ENCODE peak calls at places on chromosomes 4 and X, in seven cellular contexts. One of them, this sample, is unnamed. For H3K36me3, the result is how much of the 10 kb centered on the place peaks cover.

GRCh38 chr4:120557372-120557771 is 365.2 kb downstream of the PRDM5 start:
- DNase-seq in ovary: no peak
- DNase-seq in GM06990: no peak
- DNase-seq in heart left ventricle: no peak
- DNase-seq in upper lobe of right lung: no peak
- DNase-seq in testis: no peak
- DNase-seq in H7: no peak
- DNase-seq in this sample: no peak

GRCh38 chrX:153499876-153500275 is 5.1 kb downstream of the BGN start:
- DNase-seq in heart left ventricle: no peak
- DNase-seq in testis: peak
- DNase-seq in GM06990: no peak
- DNase-seq in H7: no peak
- DNase-seq in upper lobe of right lung: no peak
- DNase-seq in ovary: no peak
- DNase-seq in this sample: no peak

GRCh38 chr4:47926667-47927258 is 12.4 kb upstream of the NFXL1 start:
- DNase-seq in upper lobe of right lung: peak
- DNase-seq in GM06990: peak
- DNase-seq in ovary: peak
- DNase-seq in H7: peak
- DNase-seq in testis: peak
- DNase-seq in heart left ventricle: peak
- DNase-seq in this sample: peak

GRCh38 chr4:13368262-13368661 is 115.9 kb downstream of the RAB28 start:
- DNase-seq in heart left ventricle: no peak
- DNase-seq in GM06990: no peak
- DNase-seq in H7: no peak
- DNase-seq in ovary: no peak
- DNase-seq in upper lobe of right lung: no peak
- DNase-seq in testis: no peak
- DNase-seq in this sample: no peak

GRCh38 chrX:28718450-28718849 is 131.2 kb downstream of the IL1RAPL1 start:
- DNase-seq in GM06990: no peak
- DNase-seq in ovary: no peak
- DNase-seq in heart left ventricle: no peak
- DNase-seq in testis: no peak
- DNase-seq in upper lobe of right lung: no peak
- DNase-seq in H7: no peak
- DNase-seq in this sample: no peak

GRCh38 chrX:53312946-53313745 is 31.8 kb upstream of the IQSEC2 start:
- DNase-seq in upper lobe of right lung: no peak
- DNase-seq in GM06990: no peak
- DNase-seq in testis: peak
- DNase-seq in ovary: peak
- DNase-seq in H7: peak
- DNase-seq in heart left ventricle: no peak
- DNase-seq in this sample: peak

GRCh38 chrX:13029341-13029740 is 15.1 kb downstream of the FAM9C start:
- DNase-seq in GM06990: no peak
- DNase-seq in testis: peak
- DNase-seq in ovary: peak
- DNase-seq in H7: no peak
- DNase-seq in heart left ventricle: peak
- DNase-seq in upper lobe of right lung: no peak
- DNase-seq in this sample: peak

GRCh38 chr4:83490876-83491450 is 6.1 kb upstream of the ABRAXAS1 start:
- DNase-seq in heart left ventricle: no peak
- DNase-seq in ovary: no peak
- DNase-seq in H7: peak
- DNase-seq in testis: no peak
- DNase-seq in GM06990: no peak
- DNase-seq in upper lobe of right lung: no peak
- DNase-seq in this sample: peak

GRCh38 chr4:48322063-48322462 is 19.3 kb upstream of the SLAIN2 start:
- DNase-seq in GM06990: no peak
- DNase-seq in upper lobe of right lung: no peak
- DNase-seq in heart left ventricle: no peak
- DNase-seq in testis: no peak
- DNase-seq in ovary: no peak
- DNase-seq in H7: no peak
- DNase-seq in this sample: no peak

GRCh38 chrX:28135378-28136047 is 154.3 kb upstream of the DCAF8L1 start:
- DNase-seq in testis: no peak
- DNase-seq in upper lobe of right lung: no peak
- DNase-seq in heart left ventricle: no peak
- DNase-seq in GM06990: no peak
- DNase-seq in ovary: no peak
- DNase-seq in H7: no peak
- DNase-seq in this sample: no peak

GRCh38 chr4:24496597-24496996 is 87.8 kb downstream of the DHX15 start:
- DNase-seq in heart left ventricle: no peak
- DNase-seq in upper lobe of right lung: no peak
- DNase-seq in H7: no peak
- DNase-seq in testis: no peak
- DNase-seq in ovary: no peak
- DNase-seq in GM06990: no peak
- DNase-seq in this sample: no peak

GRCh38 chrX:110415440-110416167 is 57.0 kb downstream of the RTL9 start:
- DNase-seq in heart left ventricle: no peak
- DNase-seq in upper lobe of right lung: no peak
- DNase-seq in ovary: no peak
- DNase-seq in H7: no peak
- DNase-seq in GM06990: no peak
- DNase-seq in testis: no peak
- DNase-seq in this sample: no peak

GRCh38 chr4:1500966-1501753 is 94.9 kb upstream of the NKX1-1 start:
- DNase-seq in ovary: no peak
- DNase-seq in H7: no peak
- DNase-seq in upper lobe of right lung: peak
- DNase-seq in testis: no peak
- DNase-seq in heart left ventricle: no peak
- DNase-seq in GM06990: no peak
- DNase-seq in this sample: no peak

GRCh38 chrX:137479394-137479793 is 86.5 kb upstream of the ZIC3 start:
- DNase-seq in ovary: no peak
- DNase-seq in GM06990: no peak
- DNase-seq in heart left ventricle: no peak
- DNase-seq in upper lobe of right lung: no peak
- DNase-seq in testis: no peak
- DNase-seq in H7: no peak
- DNase-seq in this sample: no peak

GRCh38 chrX:129791961-129792570 is 12.3 kb downstream of the SASH3 start:
- DNase-seq in GM06990: no peak
- DNase-seq in testis: no peak
- DNase-seq in ovary: no peak
- DNase-seq in heart left ventricle: no peak
- DNase-seq in upper lobe of right lung: no peak
- DNase-seq in H7: no peak
- DNase-seq in this sample: no peak
- H3K36me3 ChIP-seq in GM06990: half or more
- H3K36me3 ChIP-seq in testis: under half
- H3K36me3 ChIP-seq in ovary: under half
- H3K36me3 ChIP-seq in heart left ventricle: under half
- H3K36me3 ChIP-seq in upper lobe of right lung: under half
- H3K36me3 ChIP-seq in H7: under half
- H3K36me3 ChIP-seq in this sample: under half

DNA sequence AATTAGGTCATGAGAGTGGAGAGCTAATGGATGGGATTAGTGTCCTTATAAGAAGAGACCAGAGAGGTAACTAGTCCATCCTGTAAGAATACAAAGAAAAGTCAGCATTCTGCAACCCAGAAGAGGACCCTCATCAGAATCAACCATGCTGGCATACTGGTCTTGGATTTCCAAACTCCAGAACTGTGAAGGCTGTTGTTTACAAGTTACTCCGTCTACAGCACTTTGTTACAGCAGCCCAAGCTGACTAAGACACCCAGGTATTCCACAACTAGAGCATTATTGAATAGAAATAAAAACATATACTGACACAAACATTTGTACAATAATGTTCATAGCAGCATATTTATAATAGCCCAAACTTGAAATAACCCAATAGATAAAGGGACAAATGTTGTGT is 9.2 kb downstream of the TMEM156 start:
- DNase-seq in ovary: no peak
- DNase-seq in GM06990: no peak
- DNase-seq in upper lobe of right lung: no peak
- DNase-seq in H7: no peak
- DNase-seq in heart left ventricle: no peak
- DNase-seq in testis: no peak
- DNase-seq in this sample: no peak
- H3K36me3 ChIP-seq in ovary: under half
- H3K36me3 ChIP-seq in GM06990: under half
- H3K36me3 ChIP-seq in upper lobe of right lung: under half
- H3K36me3 ChIP-seq in H7: under half
- H3K36me3 ChIP-seq in heart left ventricle: under half
- H3K36me3 ChIP-seq in testis: under half
- H3K36me3 ChIP-seq in this sample: under half

GRCh38 chr4:168440442-168441264 is 39.6 kb downstream of the DDX60L start:
- DNase-seq in H7: no peak
- DNase-seq in ovary: no peak
- DNase-seq in heart left ventricle: no peak
- DNase-seq in testis: no peak
- DNase-seq in upper lobe of right lung: no peak
- DNase-seq in GM06990: no peak
- DNase-seq in this sample: no peak
- H3K36me3 ChIP-seq in H7: under half
- H3K36me3 ChIP-seq in ovary: under half
- H3K36me3 ChIP-seq in heart left ventricle: half or more
- H3K36me3 ChIP-seq in testis: under half
- H3K36me3 ChIP-seq in upper lobe of right lung: under half
- H3K36me3 ChIP-seq in GM06990: under half
- H3K36me3 ChIP-seq in this sample: under half

DNA sequence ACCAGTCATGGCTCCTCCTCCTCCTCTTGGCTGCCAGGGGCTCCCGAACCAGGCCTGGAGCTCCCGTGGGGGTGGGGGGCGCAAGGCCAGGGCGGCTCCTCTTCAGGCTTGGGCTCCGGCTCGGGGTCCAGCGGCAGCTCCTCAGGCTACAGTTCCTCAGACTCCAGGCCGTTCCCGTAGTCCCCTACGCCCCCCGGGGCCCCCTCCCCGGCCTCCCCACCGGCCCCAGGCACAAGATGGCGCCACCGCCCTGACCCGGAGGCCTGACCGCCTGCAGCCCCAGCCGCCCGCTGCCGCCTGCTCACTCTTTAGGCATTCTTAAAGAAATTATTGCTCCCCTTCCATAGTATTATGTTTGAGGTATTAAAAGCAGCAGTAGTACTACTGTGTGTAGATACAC is 54.5 kb downstream of the TAF1 start:
- DNase-seq in ovary: no peak
- DNase-seq in H7: peak
- DNase-seq in upper lobe of right lung: no peak
- DNase-seq in heart left ventricle: no peak
- DNase-seq in testis: no peak
- DNase-seq in GM06990: no peak
- DNase-seq in this sample: no peak
- H3K36me3 ChIP-seq in ovary: under half
- H3K36me3 ChIP-seq in H7: under half
- H3K36me3 ChIP-seq in upper lobe of right lung: under half
- H3K36me3 ChIP-seq in heart left ventricle: half or more
- H3K36me3 ChIP-seq in testis: under half
- H3K36me3 ChIP-seq in GM06990: under half
- H3K36me3 ChIP-seq in this sample: half or more

GRCh38 chr4:55864577-55865223 is 11.3 kb downstream of the EXOC1 start:
- DNase-seq in upper lobe of right lung: no peak
- DNase-seq in testis: no peak
- DNase-seq in GM06990: no peak
- DNase-seq in heart left ventricle: no peak
- DNase-seq in H7: no peak
- DNase-seq in ovary: no peak
- DNase-seq in this sample: no peak
- H3K36me3 ChIP-seq in upper lobe of right lung: half or more
- H3K36me3 ChIP-seq in testis: under half
- H3K36me3 ChIP-seq in GM06990: under half
- H3K36me3 ChIP-seq in heart left ventricle: half or more
- H3K36me3 ChIP-seq in H7: under half
- H3K36me3 ChIP-seq in ovary: under half
- H3K36me3 ChIP-seq in this sample: under half

This sample was measured in HAP-1.